ENCODE peak calls at places on chromosomes 12 and 14, in nine cellular contexts. E is AG20443; M is memory B cell; P is progenitor cell of endocrine pancreas; Q is NCI-H2029 treated with DMSO at 0.1 percent for 48 hours; X is amniotic stem cell; Z is T-cell; K is IMR-90; R is activated CD4-positive, CD25-positive, alpha-beta regulatory T cell. B is an unnamed sample.

GRCh38 chr14:76729953-76730505 is 31.2 kb upstream of the VASH1 start:
- DNase-seq in Z (no peak), K (no peak), P (no peak), M (no peak), E (no peak), Q (no peak), X (no peak), R (no peak), B (no peak)

GRCh38 chr14:94367896-94368590 is 20.4 kb downstream of the SERPINA1 start:
- DNase-seq in Q (no peak), E (no peak), X (no peak), K (no peak), Z (no peak), R (no peak), M (no peak), P (no peak), B (no peak)

GRCh38 chr12:85016423-85016822 is 19.7 kb downstream of the TSPAN19 start:
- DNase-seq in P (no peak), K (peak; percentile 96), X (peak; percentile 36), Q (no peak), E (peak; percentile 77), M (no peak), R (no peak), Z (no peak), B (no peak)

GRCh38 chr12:122669397-122670070 is 33.6 kb downstream of the HCAR2 start:
- DNase-seq in E (peak; percentile 41), K (peak; percentile 66), X (no peak), Q (no peak), R (no peak), P (no peak), Z (no peak), M (no peak), B (no peak)

GRCh38 chr14:103087343-103087835 is 3.4 kb downstream of the LBHD2 start:
- DNase-seq in R (no peak), P (no peak), M (no peak), E (no peak), Q (no peak), X (no peak), K (no peak), Z (no peak), B (no peak)

GRCh38 chr12:111359231-111359913 is 9.5 kb downstream of the PHETA1 start:
- DNase-seq in R (no peak), M (no peak), K (no peak), E (no peak), X (no peak), P (no peak), Z (no peak), Q (no peak), B (no peak)

GRCh38 chr12:58202933-58203713 is 261.8 kb downstream of the ATP23 start:
- DNase-seq in P (no peak), X (no peak), Q (no peak), R (no peak), M (no peak), E (no peak), K (no peak), Z (no peak), B (no peak)

GRCh38 chr12:93884794-93885460 is 207.8 kb downstream of the CRADD start:
- DNase-seq in M (no peak), Z (no peak), K (peak; percentile 64), R (no peak), X (no peak), Q (no peak), P (no peak), E (no peak), B (no peak)

GRCh38 chr12:14959126-14959440 is 2.3 kb downstream of the ARHGDIB start:
- DNase-seq in E (no peak), X (no peak), P (no peak), K (no peak), R (no peak), Z (no peak), Q (no peak), M (no peak), B (no peak)

GRCh38 chr12:74980510-74980909 is 229.1 kb downstream of the KCNC2 start:
- DNase-seq in Z (no peak), M (no peak), R (no peak), X (no peak), P (no peak), E (no peak), K (no peak), Q (no peak), B (no peak)

GRCh38 chr14:20356422-20356821 is 13.0 kb downstream of the PARP2 start:
- DNase-seq in P (no peak), M (no peak), E (no peak), Z (no peak), K (peak; percentile 4), R (no peak), X (no peak), Q (no peak), B (no peak)

GRCh38 chr12:80860206-80860605 is 77.5 kb downstream of the LIN7A start:
- DNase-seq in X (no peak), K (no peak), Z (no peak), P (no peak), E (no peak), R (no peak), Q (no peak), M (no peak), B (no peak)

GRCh38 chr14:47549886-47550285 is 125.5 kb downstream of the MDGA2 start:
- DNase-seq in X (no peak), Z (no peak), K (no peak), M (no peak), P (no peak), Q (no peak), R (no peak), E (no peak), B (no peak)

GRCh38 chr14:55772521-55772920 is 192.5 kb downstream of the KTN1 start:
- DNase-seq in E (no peak), Q (no peak), M (no peak), R (no peak), K (no peak), Z (no peak), P (no peak), X (no peak), B (no peak)

GRCh38 chr12:60100150-60100549 is 504.3 kb downstream of the SLC16A7 start:
- DNase-seq in E (no peak), R (no peak), M (no peak), Q (no peak), X (no peak), K (peak; percentile 48), P (no peak), Z (no peak), B (no peak)

GRCh38 chr12:109820921-109821381 is 12.2 kb downstream of the TRPV4 start:
- DNase-seq in E (no peak), Q (no peak), K (no peak), M (no peak), X (no peak), Z (no peak), P (no peak), R (no peak), B (no peak)

GRCh38 chr12:124464062-124464461 is 103.3 kb downstream of the NCOR2 start:
- DNase-seq in Q (no peak), M (no peak), Z (no peak), K (peak; percentile 23), E (no peak), X (no peak), P (no peak), R (no peak), B (no peak)

GRCh38 chr12:106994579-106995220 is 7.8 kb upstream of the MTERF2 start:
- DNase-seq in R (no peak), M (no peak), E (peak; percentile 75), P (no peak), K (peak; percentile 74), X (no peak), Z (no peak), Q (no peak), B (no peak)

GRCh38 chr14:95497561-95498011 is 18.9 kb downstream of the SYNE3 start:
- DNase-seq in Z (no peak), E (no peak), X (no peak), Q (no peak), P (no peak), R (no peak), K (no peak), M (no peak), B (no peak)

GRCh38 chr12:105107176-105107496 is 395 bp upstream of the WASHC4 start:
- DNase-seq in Q (peak; percentile 6), M (no peak), K (peak; percentile 62), P (no peak), Z (no peak), X (no peak), E (peak; percentile 66), R (no peak), B (no peak)

GRCh38 chr14:80645667-80646413 is 295.7 kb downstream of the CEP128 start:
- DNase-seq in E (no peak), X (no peak), Z (no peak), K (no peak), M (no peak), Q (no peak), P (no peak), R (no peak), B (no peak)

GRCh38 chr12:72632286-72632685 is 360.1 kb downstream of the TRHDE start:
- DNase-seq in Z (no peak), X (no peak), M (no peak), Q (no peak), R (no peak), P (no peak), K (peak; percentile 65), E (no peak), B (no peak)

GRCh38 chr12:67366530-67367196 is 97.5 kb downstream of the CAND1 start:
- DNase-seq in E (peak; percentile 79), X (no peak), R (no peak), P (no peak), M (no peak), Z (no peak), K (peak; percentile 66), Q (no peak), B (no peak)

GRCh38 chr12:45655186-45655585 is 74.3 kb upstream of the ARID2 start:
- DNase-seq in P (no peak), R (no peak), Z (peak; percentile 65), Q (no peak), M (no peak), E (no peak), K (peak; percentile 47), X (no peak), B (no peak)

GRCh38 chr14:56057071-56057865 is 60.9 kb upstream of the PELI2 start:
- DNase-seq in K (no peak), E (no peak), Z (no peak), X (no peak), M (no peak), P (no peak), R (no peak), Q (peak; percentile 19), B (no peak)

GRCh38 chr12:77599782-77600491 is 230.8 kb upstream of the NAV3 start:
- DNase-seq in Z (no peak), K (no peak), X (no peak), P (no peak), E (no peak), Q (no peak), M (no peak), R (no peak), B (no peak)

GRCh38 chr12:49230176-49230575 is 34.7 kb upstream of the TUBA1C start:
- DNase-seq in M (no peak), P (no peak), Q (peak; percentile 84), K (no peak), Z (no peak), X (no peak), R (no peak), E (no peak), B (no peak)

GRCh38 chr12:79250186-79250585 is 385.6 kb downstream of the SYT1 start:
- DNase-seq in E (no peak), X (no peak), K (peak; percentile 87), Z (no peak), R (no peak), P (no peak), M (no peak), Q (no peak), B (no peak)

GRCh38 chr12:115572440-115572839 is 705.1 kb downstream of the MED13L start:
- DNase-seq in Q (no peak), E (no peak), M (no peak), P (no peak), K (peak; percentile 12), Z (no peak), R (no peak), X (no peak), B (no peak)

GRCh38 chr14:90461425-90461824 is 64.6 kb downstream of the CALM1 start:
- DNase-seq in X (no peak), P (no peak), R (no peak), E (no peak), Z (no peak), K (no peak), Q (no peak), M (no peak), B (no peak)

GRCh38 chr14:34792593-34792992 is 78.2 kb upstream of the CFL2 start:
- DNase-seq in E (no peak), Z (no peak), X (no peak), M (no peak), R (no peak), Q (no peak), P (no peak), K (no peak), B (no peak)

B was measured in stimulated activated CD4-positive, alpha-beta T cell treated with anti-CD3 and anti-CD28 coated beads, Interleukin-15, amount 100 ng/mL, for 1 hour.